ENCODE peak calls at places on chromosomes 13 and 19, in ten cellular contexts. T, L, O, Z, R, Y, H, C, M and A are unnamed samples.

GRCh38 chr13:73765651-73766384 is 368.4 kb downstream of the KLF12 start:
- DNase-seq in T (peak), L (peak), O (peak), Z (peak), R (peak), Y (peak), H (peak), C (peak), M (peak), A (peak)

GRCh38 chr19:47109541-47110375 is 3.8 kb downstream of the ZC3H4 start:
- DNase-seq in T (peak), L (peak), O (peak), Z (no peak), R (peak), Y (peak), H (no peak), C (peak), M (peak), A (peak)

GRCh38 chr19:18202759-18203407 is 959 bp downstream of the RAB3A start:
- DNase-seq in T (peak), L (no peak), O (peak), Z (no peak), R (peak), Y (no peak), H (no peak), C (no peak), M (peak), A (peak)

GRCh38 chr19:58392945-58393724 is 2.3 kb upstream of the RNF225 start:
- DNase-seq in T (no peak), L (no peak), O (no peak), Z (no peak), R (no peak), Y (no peak), H (no peak), C (no peak), M (no peak), A (no peak)

GRCh38 chr19:19464339-19465098 is 50.8 kb downstream of the TSSK6 start:
- DNase-seq in T (no peak), L (peak), O (peak), Z (no peak), R (peak), Y (no peak), H (no peak), C (peak), M (no peak), A (no peak)

GRCh38 chr19:34254552-34255432 is at the start of gene GARRE1:
- DNase-seq in T (peak), L (peak), O (peak), Z (peak), R (no peak), Y (peak), H (no peak), C (peak), M (peak), A (peak)

GRCh38 chr13:60139272-60139671 is 24.5 kb downstream of the DIAPH3 start:
- DNase-seq in T (no peak), L (no peak), O (no peak), Z (no peak), R (peak), Y (no peak), H (no peak), C (no peak), M (no peak), A (no peak)

GRCh38 chr13:29589234-29589633 is 6.3 kb downstream of the SLC7A1 start:
- DNase-seq in T (no peak), L (no peak), O (no peak), Z (no peak), R (peak), Y (no peak), H (no peak), C (no peak), M (no peak), A (no peak)

GRCh38 chr13:43994999-43995859 is 115.5 kb downstream of the LACC1 start:
- DNase-seq in T (no peak), L (no peak), O (no peak), Z (no peak), R (no peak), Y (no peak), H (no peak), C (no peak), M (no peak), A (no peak)

GRCh38 chr13:98239156-98240076 is 62.3 kb upstream of the RNF113B start:
- DNase-seq in T (no peak), L (no peak), O (no peak), Z (no peak), R (no peak), Y (no peak), H (no peak), C (no peak), M (no peak), A (no peak)

GRCh38 chr13:77859450-77859849 is 59.2 kb downstream of the EDNRB start:
- DNase-seq in T (no peak), L (peak), O (peak), Z (peak), R (peak), Y (no peak), H (no peak), C (no peak), M (no peak), A (no peak)

GRCh38 chr13:111462944-111463343 is 142.5 kb downstream of the TEX29 start:
- DNase-seq in T (no peak), L (no peak), O (no peak), Z (no peak), R (no peak), Y (no peak), H (no peak), C (no peak), M (no peak), A (no peak)

GRCh38 chr19:56125806-56126590 is 4.9 kb upstream of the ZNF787 start:
- DNase-seq in T (no peak), L (no peak), O (no peak), Z (peak), R (no peak), Y (no peak), H (no peak), C (no peak), M (no peak), A (no peak)

GRCh38 chr19:22422220-22422619 is at the start of gene ZNF98:
- DNase-seq in T (no peak), L (peak), O (no peak), Z (peak), R (peak), Y (no peak), H (no peak), C (no peak), M (no peak), A (no peak)

GRCh38 chr19:48400018-48400742 is 6.7 kb downstream of the GRIN2D start:
- DNase-seq in T (peak), L (peak), O (peak), Z (peak), R (peak), Y (no peak), H (no peak), C (no peak), M (peak), A (peak)

GRCh38 chr13:79317856-79318255 is 88.2 kb downstream of the RBM26 start:
- DNase-seq in T (no peak), L (no peak), O (no peak), Z (no peak), R (no peak), Y (no peak), H (no peak), C (no peak), M (no peak), A (no peak)

GRCh38 chr13:80901111-80902014 is 560.4 kb upstream of the SPRY2 start:
- DNase-seq in T (no peak), L (peak), O (peak), Z (no peak), R (peak), Y (no peak), H (no peak), C (no peak), M (no peak), A (no peak)

GRCh38 chr19:56348289-56348877 is 33.7 kb upstream of the ZSCAN5A start:
- DNase-seq in T (peak), L (peak), O (peak), Z (no peak), R (peak), Y (no peak), H (no peak), C (no peak), M (no peak), A (peak)